ENCODE peak calls at places on chromosomes 7 and 10, in eight cellular contexts. S is MG63; B is GM20000; K is naive thymus-derived CD8-positive, alpha-beta T cell; N is kidney; Y is fibroblast of the aortic adventitia; M is stimulated activated effector memory CD8-positive, alpha-beta T cell treated with anti-CD3 and anti-CD28 coated beads, Interleukin-12 subunit alpha, Interleukin-12 subunit beta, amount 100 ng/mL, for 72 hours; R is epithelial cell of prostate. Q is an unnamed sample.

GRCh38 chr10:36110097-36110496 is 468.0 kb upstream of the FZD8 start:
- DNase-seq in M (no peak), Y (no peak), B (no peak), S (no peak), K (no peak), N (no peak), R (no peak), Q (no peak)

GRCh38 chr10:70540789-70541360 is 61.7 kb downstream of the PRF1 start:
- DNase-seq in N (no peak), S (no peak), K (no peak), Y (no peak), M (no peak), B (no peak), R (no peak), Q (no peak)

GRCh38 chr10:11344550-11344949 is 266.9 kb downstream of the USP6NL start:
- DNase-seq in B (peak; percentile 52), N (no peak), M (no peak), K (no peak), S (no peak), Y (no peak), R (no peak), Q (no peak)

GRCh38 chr10:60816624-60817023 is 38.3 kb downstream of the CDK1 start:
- DNase-seq in N (no peak), B (peak; percentile 66), S (no peak), K (peak; percentile 54), M (no peak), R (peak; percentile 22), Y (peak; percentile 94), Q (peak; percentile 85)

GRCh38 chr7:48760528-48761265 is 163.7 kb upstream of the CDC14C start:
- DNase-seq in K (no peak), N (no peak), S (no peak), M (no peak), Y (no peak), R (no peak), B (no peak), Q (no peak)

GRCh38 chr10:123536176-123536845 is 129.8 kb upstream of the GPR26 start:
- DNase-seq in N (no peak), Y (no peak), S (no peak), R (no peak), M (peak; percentile 20), B (no peak), K (no peak), Q (no peak)

GRCh38 chr7:136086712-136087111 is 109.6 kb upstream of the MTPN start:
- DNase-seq in Y (peak; percentile 94), M (no peak), N (no peak), S (peak; percentile 65), B (peak; percentile 15), R (peak; percentile 5), K (peak; percentile 5), Q (peak; percentile 77)

GRCh38 chr7:64180989-64181388 is 26.0 kb upstream of the ZNF735 start:
- DNase-seq in S (no peak), R (no peak), Y (no peak), M (no peak), K (no peak), N (no peak), B (no peak), Q (no peak)

GRCh38 chr10:44990302-44990655 is 10.4 kb upstream of the ZNF22 start:
- DNase-seq in K (no peak), R (no peak), N (no peak), S (no peak), Y (peak; percentile 18), B (no peak), M (no peak), Q (no peak)

GRCh38 chr7:34277016-34277800 is 371.9 kb downstream of the BMPER start:
- DNase-seq in K (no peak), N (no peak), S (peak; percentile 1), M (no peak), Y (peak; percentile 91), B (peak; percentile 6), R (no peak), Q (peak; percentile 4)

GRCh38 chr10:61900829-61901783 is at the start of gene ARID5B:
- DNase-seq in M (peak; percentile 63), S (peak; percentile 67), B (peak; percentile 69), K (peak; percentile 67), N (no peak), R (no peak), Y (peak; percentile 79), Q (peak; percentile 71)

GRCh38 chr10:63197304-63198092 is 64.4 kb downstream of the NRBF2 start:
- DNase-seq in N (no peak), K (no peak), R (no peak), M (no peak), S (peak; percentile 21), Y (peak; percentile 95), B (no peak), Q (no peak)